ENCODE peak calls at places on chromosomes 7 and 10, in ten cellular contexts. A, W, H, F, N, G, B, P, J and L are unnamed samples.

GRCh38 chr10:115774721-115775120 is 498.3 kb downstream of the GFRA1 start:
- DNase-seq in A (no peak), W (no peak), H (no peak), F (no peak), N (no peak), G (no peak), B (no peak), P (no peak), J (no peak), L (no peak)

GRCh38 chr10:86254526-86255174 is 111.9 kb downstream of the GRID1 start:
- DNase-seq in A (peak; percentile 9), W (no peak), H (no peak), F (no peak), N (peak; percentile 64), G (no peak), B (no peak), P (no peak), J (peak; percentile 58), L (no peak)

GRCh38 chr10:119205926-119206602 is 1.3 kb upstream of the GRK5 start:
- DNase-seq in A (peak; percentile 30), W (peak; percentile 57), H (peak; percentile 53), F (peak; percentile 38), N (peak; percentile 93), G (peak; percentile 58), B (no peak), P (no peak), J (peak; percentile 63), L (no peak)

GRCh38 chr7:5633161-5634106 is 148.0 kb downstream of the RNF216 start:
- DNase-seq in A (no peak), W (no peak), H (no peak), F (no peak), N (peak; percentile 33), G (no peak), B (no peak), P (no peak), J (peak; percentile 71), L (no peak)

GRCh38 chr10:127117125-127117524 is 79.3 kb downstream of the INSYN2A start:
- DNase-seq in A (peak; percentile 14), W (peak; percentile 69), H (no peak), F (no peak), N (no peak), G (peak; percentile 47), B (peak; percentile 30), P (no peak), J (peak; percentile 65), L (peak; percentile 67)

GRCh38 chr7:101121996-101122932 is 4.6 kb upstream of the SERPINE1 start:
- DNase-seq in A (peak; percentile 58), W (peak; percentile 99), H (no peak), F (no peak), N (no peak), G (no peak), B (peak; percentile 91), P (no peak), J (peak; percentile 72), L (peak; percentile 99)

GRCh38 chr10:102452672-102453340 is 1.5 kb upstream of the C10orf95 start:
- DNase-seq in A (peak; percentile 56), W (peak; percentile 55), H (no peak), F (peak; percentile 20), N (no peak), G (no peak), B (no peak), P (no peak), J (no peak), L (peak; percentile 64)

GRCh38 chr7:96026606-96027005 is 254.3 kb downstream of the DYNC1I1 start:
- DNase-seq in A (no peak), W (no peak), H (no peak), F (no peak), N (no peak), G (no peak), B (no peak), P (no peak), J (no peak), L (peak; percentile 9)

GRCh38 chr7:51186531-51186930 is 130.1 kb downstream of the COBL start:
- DNase-seq in A (no peak), W (no peak), H (no peak), F (no peak), N (peak; percentile 35), G (no peak), B (no peak), P (no peak), J (no peak), L (no peak)

GRCh38 chr7:13240349-13240748 is 552.9 kb downstream of the ARL4A start:
- DNase-seq in A (peak; percentile 31), W (peak; percentile 41), H (no peak), F (no peak), N (no peak), G (no peak), B (no peak), P (no peak), J (peak; percentile 9), L (peak; percentile 27)